ENCODE peak calls at places on chromosomes 2 and 18, in ten cellular contexts. L is fibroblast of the conjunctiva; P is HuH-7; D is right lobe of liver; W is keratinocyte; C is substantia nigra; H is NCI-H1048; O is effector memory CD4-positive, alpha-beta T cell; N is stimulated activated CD4-positive, alpha-beta T cell treated with anti-CD3 and anti-CD28 coated beads, Interleukin-1b, Interleukin-23, amount 100 ng/mL, for 4 hours; E is uterus. V is an unnamed sample.

GRCh38 chr2:147808520-147808919 is 36.3 kb upstream of the ACVR2A start:
- DNase-seq in L (no peak), P (no peak), D (no peak), W (no peak), C (no peak), H (no peak), O (no peak), N (no peak), E (no peak), V (no peak)

GRCh38 chr2:1518501-1518821 is 105.2 kb downstream of the TPO start:
- DNase-seq in L (no peak), P (no peak), D (no peak), W (no peak), C (no peak), H (no peak), O (no peak), N (no peak), E (no peak), V (no peak)

GRCh38 chr2:99216096-99216495 is 35.1 kb downstream of the MRPL30 start:
- DNase-seq in L (no peak), P (no peak), D (no peak), W (no peak), C (no peak), H (no peak), O (no peak), N (no peak), E (no peak), V (no peak)

GRCh38 chr2:15560404-15560987 is 638 bp downstream of the NBAS start:
- DNase-seq in L (no peak), P (peak), D (peak), W (no peak), C (peak), H (no peak), O (no peak), N (no peak), E (no peak), V (peak)

GRCh38 chr2:185145316-185146121 is 547.2 kb downstream of the ZNF804A start:
- DNase-seq in L (no peak), P (no peak), D (no peak), W (no peak), C (no peak), H (no peak), O (no peak), N (no peak), E (no peak), V (no peak)

GRCh38 chr2:69831354-69831905 is 2.0 kb downstream of the GMCL1 start:
- DNase-seq in L (no peak), P (no peak), D (no peak), W (no peak), C (no peak), H (no peak), O (no peak), N (no peak), E (no peak), V (peak)

GRCh38 chr2:26561918-26562810 is 79.0 kb downstream of the CIB4 start:
- DNase-seq in L (no peak), P (peak), D (peak), W (no peak), C (peak), H (no peak), O (no peak), N (peak), E (no peak), V (no peak)

GRCh38 chr18:25886283-25886682 is 204.1 kb downstream of the SS18 start:
- DNase-seq in L (no peak), P (no peak), D (no peak), W (no peak), C (no peak), H (no peak), O (no peak), N (no peak), E (no peak), V (no peak)

GRCh38 chr2:210558708-210559107 is 2.3 kb downstream of the CPS1 start:
- DNase-seq in L (peak), P (no peak), D (no peak), W (no peak), C (no peak), H (no peak), O (no peak), N (no peak), E (no peak), V (no peak)

GRCh38 chr2:197240713-197241050 is 69.9 kb downstream of the ANKRD44 start:
- DNase-seq in L (no peak), P (no peak), D (no peak), W (no peak), C (no peak), H (no peak), O (no peak), N (no peak), E (no peak), V (no peak)

GRCh38 chr2:86223098-86223681 is 23.9 kb downstream of the MRPL35 start:
- DNase-seq in L (peak), P (no peak), D (no peak), W (no peak), C (peak), H (no peak), O (no peak), N (no peak), E (peak), V (no peak)

GRCh38 chr2:30245364-30245763 is 14.0 kb downstream of the LBH start:
- DNase-seq in L (no peak), P (no peak), D (no peak), W (no peak), C (no peak), H (no peak), O (no peak), N (no peak), E (no peak), V (no peak)

GRCh38 chr18:12012697-12013096 is 31.4 kb downstream of the IMPA2 start:
- DNase-seq in L (no peak), P (no peak), D (no peak), W (no peak), C (no peak), H (no peak), O (no peak), N (no peak), E (no peak), V (no peak)

GRCh38 chr2:106065268-106065982 is 128.7 kb downstream of the UXS1 start:
- DNase-seq in L (no peak), P (no peak), D (no peak), W (no peak), C (no peak), H (no peak), O (no peak), N (no peak), E (peak), V (no peak)

GRCh38 chr2:3639653-3640052 is 18.3 kb upstream of the ALLC start:
- DNase-seq in L (no peak), P (no peak), D (no peak), W (no peak), C (no peak), H (no peak), O (no peak), N (no peak), E (no peak), V (no peak)

GRCh38 chr2:74026674-74027294 is 42.1 kb downstream of the TET3 start:
- DNase-seq in L (no peak), P (no peak), D (no peak), W (no peak), C (no peak), H (no peak), O (no peak), N (no peak), E (no peak), V (no peak)

GRCh38 chr18:24536326-24536725 is 75.9 kb downstream of the HRH4 start:
- DNase-seq in L (no peak), P (no peak), D (no peak), W (no peak), C (no peak), H (no peak), O (no peak), N (no peak), E (no peak), V (no peak)

GRCh38 chr2:17303054-17303453 is 215.2 kb downstream of the RAD51AP2 start:
- DNase-seq in L (peak), P (no peak), D (no peak), W (peak), C (no peak), H (no peak), O (no peak), N (no peak), E (no peak), V (peak)

GRCh38 chr2:225494100-225494459 is 94.6 kb downstream of the NYAP2 start:
- DNase-seq in L (no peak), P (no peak), D (no peak), W (no peak), C (no peak), H (no peak), O (no peak), N (no peak), E (no peak), V (peak)

GRCh38 chr18:21682276-21683051 is 22.1 kb downstream of the ABHD3 start:
- DNase-seq in L (no peak), P (no peak), D (no peak), W (no peak), C (no peak), H (no peak), O (no peak), N (no peak), E (no peak), V (peak)

GRCh38 chr2:102245266-102246151 is 58.7 kb downstream of the IL1RL2 start:
- DNase-seq in L (peak), P (no peak), D (no peak), W (no peak), C (no peak), H (no peak), O (no peak), N (no peak), E (peak), V (no peak)

GRCh38 chr2:226215902-226216503 is 583.6 kb downstream of the IRS1 start:
- DNase-seq in L (peak), P (peak), D (peak), W (no peak), C (peak), H (peak), O (peak), N (peak), E (peak), V (peak)

GRCh38 chr18:62239475-62239874 is 52.4 kb downstream of the RELCH start:
- DNase-seq in L (no peak), P (no peak), D (no peak), W (no peak), C (no peak), H (no peak), O (no peak), N (no peak), E (no peak), V (no peak)

GRCh38 chr2:182887093-182887492 is 20.7 kb upstream of the FRZB start:
- DNase-seq in L (no peak), P (no peak), D (no peak), W (no peak), C (no peak), H (no peak), O (no peak), N (no peak), E (no peak), V (no peak)

GRCh38 chr2:100909571-100909970 is 89.6 kb downstream of the NPAS2 start:
- DNase-seq in L (no peak), P (no peak), D (no peak), W (no peak), C (no peak), H (no peak), O (no peak), N (no peak), E (no peak), V (no peak)

GRCh38 chr2:240999873-241000541 is 1.6 kb downstream of the SNED1 start:
- DNase-seq in L (no peak), P (no peak), D (no peak), W (no peak), C (no peak), H (no peak), O (no peak), N (no peak), E (no peak), V (no peak)

GRCh38 chr2:96251721-96252292 is 14.0 kb downstream of the TMEM127 start:
- DNase-seq in L (peak), P (no peak), D (peak), W (no peak), C (peak), H (no peak), O (no peak), N (no peak), E (peak), V (peak)

GRCh38 chr2:79162132-79162531 is 2.6 kb upstream of the REG3A start:
- DNase-seq in L (no peak), P (no peak), D (no peak), W (no peak), C (no peak), H (no peak), O (no peak), N (no peak), E (no peak), V (no peak)

GRCh38 chr2:223047260-223047761 is 4.7 kb upstream of the KCNE4 start:
- DNase-seq in L (no peak), P (no peak), D (no peak), W (no peak), C (no peak), H (no peak), O (no peak), N (no peak), E (no peak), V (peak)

GRCh38 chr2:213161759-213162514 is 10.5 kb upstream of the IKZF2 start:
- DNase-seq in L (peak), P (no peak), D (no peak), W (no peak), C (no peak), H (no peak), O (no peak), N (no peak), E (no peak), V (no peak)